ENCODE peak calls at places on chromosomes 4 and X, in seven cellular contexts. U, Q, E, L, X, P and G are unnamed samples.

GRCh38 chr4:24260922-24261581 is 323.3 kb downstream of the DHX15 start:
- DNase-seq in P (no peak), X (no peak), U (no peak), E (no peak), Q (no peak), L (no peak), G (no peak)

GRCh38 chr4:163484906-163485305 is 9.6 kb upstream of the TMA16 start:
- DNase-seq in E (peak; percentile 18), Q (no peak), U (peak; percentile 35), X (peak; percentile 43), L (peak; percentile 82), P (peak; percentile 10), G (peak; percentile 85)

GRCh38 chrX:68997911-68998310 is 167.3 kb downstream of the PJA1 start:
- DNase-seq in X (peak; percentile 52), Q (no peak), E (peak; percentile 81), U (no peak), P (no peak), L (no peak), G (no peak)

GRCh38 chr4:67234296-67234695 is 311.0 kb downstream of the CENPC start:
- DNase-seq in X (no peak), P (no peak), E (no peak), U (no peak), L (no peak), Q (no peak), G (no peak)

GRCh38 chr4:183100298-183100599 is 1.2 kb downstream of the WWC2 start:
- DNase-seq in Q (no peak), X (no peak), L (no peak), P (no peak), E (no peak), U (no peak), G (no peak)

GRCh38 chr4:76850010-76850441 is 47.9 kb downstream of the SOWAHB start:
- DNase-seq in U (no peak), E (no peak), L (no peak), Q (no peak), X (no peak), P (no peak), G (no peak)

GRCh38 chrX:129115104-129115503 is 408.2 kb downstream of the SMARCA1 start:
- DNase-seq in X (peak; percentile 48), E (no peak), U (no peak), L (peak; percentile 41), Q (no peak), P (peak; percentile 13), G (peak; percentile 69)

GRCh38 chr4:137611998-137612700 is 79.9 kb upstream of the PCDH18 start:
- DNase-seq in X (no peak), Q (no peak), L (no peak), P (no peak), E (no peak), U (no peak), G (no peak)

GRCh38 chr4:124745988-124746801 is 33.7 kb upstream of the ANKRD50 start:
- DNase-seq in X (no peak), E (peak; percentile 23), U (no peak), Q (no peak), L (no peak), P (no peak), G (no peak)

GRCh38 chr4:168593399-168593798 is 96.5 kb downstream of the PALLD start:
- DNase-seq in X (no peak), Q (no peak), U (no peak), L (no peak), P (no peak), E (no peak), G (no peak)

GRCh38 chr4:176333076-176333475 is 13.3 kb downstream of the SPCS3 start:
- DNase-seq in Q (no peak), L (no peak), U (no peak), P (no peak), E (no peak), X (no peak), G (no peak)

GRCh38 chr4:13891544-13891939 is 264.0 kb upstream of the BOD1L1 start:
- DNase-seq in E (no peak), X (no peak), U (no peak), L (no peak), P (no peak), Q (no peak), G (no peak)
- H3K27ac ChIP-seq in E (no peak overlapping the region), X (no peak overlapping the region), U (no peak overlapping the region), L (no peak overlapping the region), P (peak overlapping the region; percentile 99), Q (no peak overlapping the region), G (no peak overlapping the region)

GRCh38 chrX:47586043-47586787 is 4.0 kb downstream of the TIMP1 start:
- DNase-seq in X (peak; percentile 13), L (no peak), Q (no peak), E (no peak), U (no peak), P (no peak), G (no peak)
- TF ChIP-seq CTCF in X (no peak), L (no peak), Q (no peak), E (no peak), U (no peak), P (no peak), G (no peak)

DNA sequence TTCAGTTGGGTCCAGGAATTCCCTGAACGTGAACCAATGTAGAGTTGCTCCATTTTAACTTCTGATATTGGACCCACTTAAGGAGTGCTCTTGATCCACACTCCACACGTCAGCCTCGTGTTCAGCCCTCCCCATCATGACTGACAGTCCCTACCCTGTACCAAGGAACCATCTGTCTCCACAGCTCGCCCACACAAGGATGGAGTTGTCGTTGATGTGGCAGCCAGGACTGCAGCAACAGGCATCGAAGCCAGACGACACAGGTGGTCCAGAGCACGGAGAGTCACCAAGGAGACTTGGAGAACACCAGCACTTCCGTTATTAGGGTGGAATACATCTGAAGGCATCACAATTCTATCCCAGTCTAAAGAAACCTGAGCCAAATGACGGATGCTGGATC is 472.1 kb upstream of the NR3C2 start:
- DNase-seq in L (no peak), U (no peak), X (no peak), E (no peak), Q (no peak), P (no peak), G (no peak)
- H3K9me3 ChIP-seq in L (no peaks in the 10 kb centered on the region), U (no peaks in the 10 kb centered on the region), X (no peaks in the 10 kb centered on the region), E (no peaks in the 10 kb centered on the region), Q (no peaks in the 10 kb centered on the region), P (no peaks in the 10 kb centered on the region), G (no peaks in the 10 kb centered on the region)

DNA sequence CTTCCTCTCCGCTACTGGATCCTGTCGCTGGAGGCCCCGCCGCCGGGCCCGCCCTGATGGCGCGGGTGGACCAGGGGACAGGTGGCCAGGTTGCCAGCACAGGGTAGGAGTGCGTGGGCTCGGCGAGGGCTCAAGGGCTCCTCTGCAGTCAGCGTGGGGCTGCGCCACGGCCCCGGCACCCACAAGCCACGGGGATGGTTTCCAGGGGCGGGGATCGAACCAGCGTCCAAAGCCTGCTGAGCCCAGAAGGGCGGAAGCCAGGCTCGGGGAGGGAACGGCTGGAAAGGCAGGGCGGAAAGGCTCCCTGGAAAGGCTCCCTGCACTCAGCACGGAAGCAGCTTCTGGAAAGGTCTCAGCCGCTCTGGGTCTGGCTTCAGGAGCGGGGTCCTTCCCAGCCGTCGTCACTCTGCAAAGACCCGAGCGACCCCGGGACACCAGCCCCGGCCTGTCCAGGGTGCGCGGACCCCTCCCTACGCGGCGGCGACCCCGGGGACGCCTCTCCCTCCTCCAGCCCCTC is 114.0 kb upstream of the NKX1-1 start:
- DNase-seq in Q (no peak), E (no peak), U (no peak), X (no peak), P (no peak), L (peak; percentile 30), G (no peak)
- H3K27ac ChIP-seq in Q (no peak overlapping the region), E (peak overlapping the region; percentile 17), U (no peak overlapping the region), X (no peak overlapping the region), P (no peak overlapping the region), L (peak overlapping the region; percentile 61), G (no peak overlapping the region)